ENCODE peak calls at places on chromosomes 3 and 15, in five cellular contexts. E is WTC11, A is endothelial cell, N is HL-60, H is RWPE2. R is an unnamed sample.

GRCh38 chr15:45378149-45378912 is at the start of gene GATM:
- DNase-seq in E (peak; percentile 74), A (peak; percentile 68), N (peak; percentile 22), H (peak; percentile 89), R (peak; percentile 86)

GRCh38 chr3:195186041-195186709 is 84.8 kb downstream of the XXYLT1 start:
- DNase-seq in E (no peak), A (no peak), N (no peak), H (no peak), R (no peak)

GRCh38 chr3:23174426-23175039 is 28.6 kb upstream of the UBE2E2 start:
- DNase-seq in E (peak; percentile 37), A (no peak), N (no peak), H (no peak), R (no peak)

GRCh38 chr3:120470870-120471269 is 20.1 kb upstream of the FSTL1 start:
- DNase-seq in E (no peak), A (no peak), N (no peak), H (no peak), R (no peak)

GRCh38 chr15:90871716-90872480 is 3.5 kb downstream of the FURIN start:
- DNase-seq in E (peak; percentile 56), A (no peak), N (no peak), H (peak; percentile 70), R (peak; percentile 87)

GRCh38 chr15:101641134-101641764 is 10.9 kb downstream of the TM2D3 start:
- DNase-seq in E (peak; percentile 76), A (peak; percentile 75), N (peak; percentile 36), H (no peak), R (no peak)

GRCh38 chr3:8837172-8837571 is 67.8 kb upstream of the OXTR start:
- DNase-seq in E (no peak), A (no peak), N (no peak), H (no peak), R (no peak)

GRCh38 chr3:52777959-52778805 is 783 bp downstream of the ITIH1 start:
- DNase-seq in E (peak; percentile 8), A (no peak), N (no peak), H (no peak), R (peak; percentile 75)

GRCh38 chr15:31869640-31870335 is 160.5 kb upstream of the CHRNA7 start:
- DNase-seq in E (peak; percentile 22), A (peak; percentile 25), N (no peak), H (no peak), R (no peak)

DNA sequence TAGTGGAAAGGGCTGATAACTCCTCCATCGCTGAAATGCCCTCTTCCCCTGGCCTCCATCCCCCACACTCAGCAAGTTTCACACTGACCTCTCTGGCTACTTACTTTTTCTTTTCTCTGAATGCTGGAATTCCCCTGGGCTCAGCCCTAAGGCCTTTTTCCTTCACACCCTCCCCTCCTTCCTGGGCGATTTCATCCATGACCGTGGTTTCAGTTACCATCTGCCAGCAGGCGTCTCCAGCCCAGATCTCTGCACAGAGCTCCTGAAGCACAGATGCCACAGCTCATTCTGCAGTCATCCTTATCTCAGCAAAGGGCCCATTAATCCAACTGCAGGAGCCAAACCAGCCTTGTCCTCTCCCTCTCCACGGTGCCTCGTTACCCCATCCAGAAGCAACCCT is 114.0 kb downstream of the RFTN1 start:
- DNase-seq in E (no peak), A (no peak), N (no peak), H (no peak), R (no peak)
- TF ChIP-seq CTCF in E (no peak), A (no peak), N (no peak), H (no peak), R (peak; percentile 71)

GRCh38 chr3:75171632-75172230 is 492.4 kb upstream of the FRG2C start:
- DNase-seq in E (no peak), A (no peak), N (no peak), H (no peak), R (no peak)
- TF ChIP-seq CTCF in E (no peak), A (peak; percentile 53), N (no peak), H (peak; percentile 59), R (peak; percentile 87)

GRCh38 chr3:127577448-127577847 is 13.1 kb downstream of the TPRA1 start:
- DNase-seq in E (no peak), A (no peak), N (no peak), H (no peak), R (no peak)

GRCh38 chr3:127573401-127573800 is 17.1 kb downstream of the TPRA1 start:
- DNase-seq in E (no peak), A (no peak), N (no peak), H (no peak), R (no peak)

GRCh38 chr3:127572735-127573134 is 17.8 kb downstream of the TPRA1 start:
- DNase-seq in E (no peak), A (no peak), N (no peak), H (no peak), R (no peak)

GRCh38 chr3:127573916-127574315 is 16.6 kb downstream of the TPRA1 start:
- DNase-seq in E (no peak), A (no peak), N (no peak), H (no peak), R (no peak)

GRCh38 chr3:127574880-127575878 is 15.4 kb downstream of the TPRA1 start:
- DNase-seq in E (peak; percentile 81), A (peak; percentile 90), N (peak; percentile 75), H (no peak), R (no peak)
- TF ChIP-seq CTCF in E (peak; percentile 98), A (peak; percentile 95), N (peak; percentile 100), H (peak; percentile 96), R (peak; percentile 95)

GRCh38 chr3:151086484-151087456 is 1.3 kb downstream of the MED12L start:
- DNase-seq in E (peak; percentile 77), A (peak; percentile 73), N (peak; percentile 17), H (peak; percentile 77), R (no peak)
- TF ChIP-seq CTCF in E (peak; percentile 20), A (no peak), N (peak; percentile 21), H (peak; percentile 45), R (peak; percentile 82)

R was measured in chondrocyte.